ENCODE peak calls at places on chromosomes 6 and 20, in ten cellular contexts. One of them, this sample, is unnamed.

GRCh38 chr20:57388953-57389694 is 2.1 kb upstream of the RBM38 start:
- DNase-seq in A549: no peak
- DNase-seq in bronchial epithelial cell: peak
- DNase-seq in left cardiac atrium: peak
- DNase-seq in psoas muscle: peak
- DNase-seq in lower lobe of right lung: peak
- DNase-seq in activated CD8-positive, alpha-beta memory T cell treated with anti-CD3 and anti-CD28 coated beads for 1 hour: peak
- DNase-seq in dorsolateral prefrontal cortex: peak
- DNase-seq in epithelial cell of esophagus: peak
- DNase-seq in GM12865: peak
- DNase-seq in this sample: peak

GRCh38 chr20:49561256-49561655 is 6.7 kb downstream of the PTGIS start:
- DNase-seq in GM12865: no peak
- DNase-seq in bronchial epithelial cell: no peak
- DNase-seq in activated CD8-positive, alpha-beta memory T cell treated with anti-CD3 and anti-CD28 coated beads for 1 hour: no peak
- DNase-seq in dorsolateral prefrontal cortex: no peak
- DNase-seq in lower lobe of right lung: no peak
- DNase-seq in psoas muscle: no peak
- DNase-seq in epithelial cell of esophagus: no peak
- DNase-seq in A549: no peak
- DNase-seq in left cardiac atrium: no peak
- DNase-seq in this sample: no peak

GRCh38 chr20:23111944-23112342 is 25.8 kb upstream of the CD93 start:
- DNase-seq in lower lobe of right lung: no peak
- DNase-seq in left cardiac atrium: no peak
- DNase-seq in psoas muscle: no peak
- DNase-seq in A549: no peak
- DNase-seq in epithelial cell of esophagus: no peak
- DNase-seq in activated CD8-positive, alpha-beta memory T cell treated with anti-CD3 and anti-CD28 coated beads for 1 hour: no peak
- DNase-seq in dorsolateral prefrontal cortex: no peak
- DNase-seq in bronchial epithelial cell: no peak
- DNase-seq in GM12865: no peak
- DNase-seq in this sample: no peak

GRCh38 chr20:20786428-20786827 is 74.0 kb upstream of the RALGAPA2 start:
- DNase-seq in left cardiac atrium: peak
- DNase-seq in A549: no peak
- DNase-seq in GM12865: no peak
- DNase-seq in psoas muscle: no peak
- DNase-seq in activated CD8-positive, alpha-beta memory T cell treated with anti-CD3 and anti-CD28 coated beads for 1 hour: no peak
- DNase-seq in epithelial cell of esophagus: no peak
- DNase-seq in bronchial epithelial cell: no peak
- DNase-seq in dorsolateral prefrontal cortex: no peak
- DNase-seq in lower lobe of right lung: peak
- DNase-seq in this sample: no peak

GRCh38 chr6:13507306-13507855 is 20.0 kb upstream of the GFOD1 start:
- DNase-seq in dorsolateral prefrontal cortex: no peak
- DNase-seq in lower lobe of right lung: no peak
- DNase-seq in psoas muscle: no peak
- DNase-seq in epithelial cell of esophagus: no peak
- DNase-seq in left cardiac atrium: no peak
- DNase-seq in GM12865: no peak
- DNase-seq in activated CD8-positive, alpha-beta memory T cell treated with anti-CD3 and anti-CD28 coated beads for 1 hour: no peak
- DNase-seq in bronchial epithelial cell: no peak
- DNase-seq in A549: no peak
- DNase-seq in this sample: no peak

GRCh38 chr6:90403489-90404381 is 107.1 kb upstream of the BACH2 start:
- DNase-seq in lower lobe of right lung: no peak
- DNase-seq in bronchial epithelial cell: peak
- DNase-seq in psoas muscle: peak
- DNase-seq in A549: no peak
- DNase-seq in GM12865: no peak
- DNase-seq in epithelial cell of esophagus: peak
- DNase-seq in activated CD8-positive, alpha-beta memory T cell treated with anti-CD3 and anti-CD28 coated beads for 1 hour: no peak
- DNase-seq in dorsolateral prefrontal cortex: no peak
- DNase-seq in left cardiac atrium: peak
- DNase-seq in this sample: peak

GRCh38 chr20:50815162-50815989 is 20.5 kb downstream of the BCAS4 start:
- DNase-seq in GM12865: peak
- DNase-seq in dorsolateral prefrontal cortex: no peak
- DNase-seq in psoas muscle: no peak
- DNase-seq in left cardiac atrium: no peak
- DNase-seq in activated CD8-positive, alpha-beta memory T cell treated with anti-CD3 and anti-CD28 coated beads for 1 hour: no peak
- DNase-seq in lower lobe of right lung: peak
- DNase-seq in A549: no peak
- DNase-seq in bronchial epithelial cell: peak
- DNase-seq in epithelial cell of esophagus: peak
- DNase-seq in this sample: no peak

GRCh38 chr6:17703256-17703694 is 3.5 kb downstream of the NUP153 start:
- DNase-seq in activated CD8-positive, alpha-beta memory T cell treated with anti-CD3 and anti-CD28 coated beads for 1 hour: no peak
- DNase-seq in GM12865: peak
- DNase-seq in lower lobe of right lung: no peak
- DNase-seq in A549: no peak
- DNase-seq in psoas muscle: no peak
- DNase-seq in bronchial epithelial cell: peak
- DNase-seq in dorsolateral prefrontal cortex: no peak
- DNase-seq in left cardiac atrium: no peak
- DNase-seq in epithelial cell of esophagus: peak
- DNase-seq in this sample: peak

GRCh38 chr6:31797607-31798006 is 2.1 kb upstream of the VARS1 start:
- DNase-seq in A549: no peak
- DNase-seq in psoas muscle: no peak
- DNase-seq in GM12865: no peak
- DNase-seq in activated CD8-positive, alpha-beta memory T cell treated with anti-CD3 and anti-CD28 coated beads for 1 hour: no peak
- DNase-seq in epithelial cell of esophagus: no peak
- DNase-seq in left cardiac atrium: no peak
- DNase-seq in lower lobe of right lung: peak
- DNase-seq in dorsolateral prefrontal cortex: no peak
- DNase-seq in bronchial epithelial cell: no peak
- DNase-seq in this sample: no peak

GRCh38 chr6:138677538-138677937 is 96.0 kb upstream of the CCDC28A start:
- DNase-seq in bronchial epithelial cell: no peak
- DNase-seq in epithelial cell of esophagus: no peak
- DNase-seq in dorsolateral prefrontal cortex: no peak
- DNase-seq in GM12865: no peak
- DNase-seq in left cardiac atrium: no peak
- DNase-seq in activated CD8-positive, alpha-beta memory T cell treated with anti-CD3 and anti-CD28 coated beads for 1 hour: no peak
- DNase-seq in A549: no peak
- DNase-seq in lower lobe of right lung: no peak
- DNase-seq in psoas muscle: no peak
- DNase-seq in this sample: no peak

GRCh38 chr20:48879609-48880008 is 41.9 kb upstream of the ARFGEF2 start:
- DNase-seq in activated CD8-positive, alpha-beta memory T cell treated with anti-CD3 and anti-CD28 coated beads for 1 hour: no peak
- DNase-seq in psoas muscle: no peak
- DNase-seq in A549: no peak
- DNase-seq in bronchial epithelial cell: peak
- DNase-seq in GM12865: no peak
- DNase-seq in lower lobe of right lung: no peak
- DNase-seq in left cardiac atrium: no peak
- DNase-seq in epithelial cell of esophagus: peak
- DNase-seq in dorsolateral prefrontal cortex: no peak
- DNase-seq in this sample: no peak

GRCh38 chr6:143775326-143775725 is 67.8 kb upstream of the LTV1 start:
- DNase-seq in psoas muscle: no peak
- DNase-seq in epithelial cell of esophagus: no peak
- DNase-seq in left cardiac atrium: no peak
- DNase-seq in A549: no peak
- DNase-seq in activated CD8-positive, alpha-beta memory T cell treated with anti-CD3 and anti-CD28 coated beads for 1 hour: no peak
- DNase-seq in dorsolateral prefrontal cortex: no peak
- DNase-seq in lower lobe of right lung: no peak
- DNase-seq in bronchial epithelial cell: no peak
- DNase-seq in GM12865: no peak
- DNase-seq in this sample: no peak

GRCh38 chr6:148432405-148433195 is 90.0 kb downstream of the SASH1 start:
- DNase-seq in bronchial epithelial cell: no peak
- DNase-seq in epithelial cell of esophagus: no peak
- DNase-seq in dorsolateral prefrontal cortex: no peak
- DNase-seq in GM12865: no peak
- DNase-seq in lower lobe of right lung: no peak
- DNase-seq in psoas muscle: no peak
- DNase-seq in left cardiac atrium: peak
- DNase-seq in A549: no peak
- DNase-seq in activated CD8-positive, alpha-beta memory T cell treated with anti-CD3 and anti-CD28 coated beads for 1 hour: no peak
- DNase-seq in this sample: no peak

This sample was measured in ovary.